ENCODE peak calls at places on chromosomes 7 and 10, in six cellular contexts. I is T-cell, U is KG1, Q is HT-29, O is MCF 10A, F is AG10803. V is an unnamed sample.

GRCh38 chr10:123584419-123584775 is 81.8 kb upstream of the GPR26 start:
- DNase-seq in O (no peak), I (no peak), Q (no peak), U (no peak), F (no peak), V (no peak)

GRCh38 chr10:5168897-5169296 is 16.1 kb downstream of the AKR1C8 start:
- DNase-seq in Q (peak), U (no peak), F (no peak), I (no peak), O (no peak), V (peak)

GRCh38 chr10:49058341-49059255 is 56.7 kb downstream of the VSTM4 start:
- DNase-seq in O (no peak), I (no peak), Q (no peak), U (no peak), F (peak), V (no peak)

GRCh38 chr7:8284606-8285005 is 22.6 kb upstream of the ICA1 start:
- DNase-seq in O (peak), I (no peak), F (no peak), Q (peak), U (no peak), V (no peak)

GRCh38 chr10:28838908-28839307 is 161.6 kb downstream of the BAMBI start:
- DNase-seq in F (no peak), O (peak), Q (no peak), U (no peak), I (no peak), V (no peak)

GRCh38 chr10:133089461-133089800 is 1.7 kb downstream of the ADGRA1 start:
- DNase-seq in F (no peak), Q (no peak), O (no peak), I (no peak), U (no peak), V (no peak)

GRCh38 chr7:52569151-52569550 is 466.3 kb upstream of the POM121L12 start:
- DNase-seq in Q (no peak), F (no peak), O (no peak), I (no peak), U (no peak), V (no peak)

GRCh38 chr10:101938316-101939272 is 95.0 kb upstream of the KCNIP2 start:
- DNase-seq in F (peak), I (no peak), O (peak), U (no peak), Q (peak), V (no peak)

GRCh38 chr10:964988-965417 is 23.2 kb upstream of the GTPBP4 start:
- DNase-seq in U (no peak), O (no peak), I (no peak), Q (no peak), F (no peak), V (peak)

GRCh38 chr10:34981834-34982233 is 108.3 kb downstream of the CUL2 start:
- DNase-seq in U (no peak), Q (no peak), F (no peak), O (no peak), I (no peak), V (no peak)

GRCh38 chr7:35754741-35755140 is 46.1 kb upstream of the SEPTIN7 start:
- DNase-seq in F (no peak), I (no peak), Q (no peak), U (no peak), O (no peak), V (no peak)

GRCh38 chr10:84212015-84212414 is 13.3 kb downstream of the LRIT2 start:
- DNase-seq in F (no peak), U (no peak), I (no peak), Q (no peak), O (no peak), V (no peak)

GRCh38 chr7:107157091-107157490 is 11.7 kb upstream of the HBP1 start:
- DNase-seq in F (no peak), O (peak), I (no peak), Q (no peak), U (no peak), V (no peak)

GRCh38 chr7:27237735-27238334 is 4.8 kb upstream of the EVX1 start:
- DNase-seq in U (no peak), F (peak), O (peak), I (no peak), Q (no peak), V (no peak)

GRCh38 chr7:101201695-101202602 is 1.1 kb upstream of the MOGAT3 start:
- DNase-seq in F (no peak), O (no peak), Q (peak), U (no peak), I (no peak), V (no peak)

GRCh38 chr7:21086688-21087087 is 300.0 kb upstream of the SP8 start:
- DNase-seq in I (no peak), F (no peak), O (peak), Q (peak), U (no peak), V (no peak)

GRCh38 chr7:130277763-130278643 is 11.3 kb downstream of the CPA2 start:
- DNase-seq in F (peak), Q (peak), U (no peak), I (no peak), O (peak), V (no peak)

GRCh38 chr7:51366930-51367613 is 50.5 kb upstream of the COBL start:
- DNase-seq in Q (peak), I (no peak), O (peak), F (peak), U (no peak), V (no peak)

GRCh38 chr7:15920953-15921352 is 234.5 kb upstream of the MEOX2 start:
- DNase-seq in U (no peak), Q (no peak), F (no peak), I (no peak), O (no peak), V (no peak)

GRCh38 chr10:7054915-7055314 is 355.9 kb downstream of the SFMBT2 start:
- DNase-seq in Q (peak), F (no peak), U (no peak), O (peak), I (no peak), V (no peak)

GRCh38 chr10:36555036-36555435 is 570.4 kb upstream of the ANKRD30A start:
- DNase-seq in O (no peak), I (no peak), U (no peak), F (no peak), Q (no peak), V (no peak)

GRCh38 chr7:46356365-46356764 is 435.3 kb upstream of the IGFBP3 start:
- DNase-seq in F (no peak), O (no peak), I (no peak), U (no peak), Q (no peak), V (no peak)

GRCh38 chr10:126921974-126922525 is 16.8 kb downstream of the DOCK1 start:
- DNase-seq in Q (no peak), I (no peak), U (no peak), O (peak), F (peak), V (no peak)

GRCh38 chr10:103833731-103834365 is 21.5 kb downstream of the SH3PXD2A start:
- DNase-seq in Q (peak), O (no peak), U (no peak), I (no peak), F (peak), V (no peak)

GRCh38 chr10:3192856-3193635 is 20.5 kb upstream of the PITRM1 start:
- DNase-seq in O (peak), F (peak), Q (peak), U (peak), I (peak), V (peak)

GRCh38 chr7:65304175-65304574 is 69.5 kb upstream of the ZNF92 start:
- DNase-seq in U (no peak), Q (no peak), F (no peak), I (no peak), O (no peak), V (no peak)

GRCh38 chr7:74498354-74498753 is 44.6 kb downstream of the GTF2IRD1 start:
- DNase-seq in F (no peak), Q (no peak), O (no peak), U (no peak), I (no peak), V (no peak)

GRCh38 chr10:17240617-17241016 is 12.6 kb downstream of the VIM start:
- DNase-seq in I (no peak), U (no peak), F (no peak), O (no peak), Q (no peak), V (no peak)

GRCh38 chr10:123132576-123133477 is 2.9 kb upstream of the HMX3 start:
- DNase-seq in F (peak), O (peak), U (peak), I (peak), Q (peak), V (peak)

GRCh38 chr7:158252837-158253669 is 334.6 kb downstream of the PTPRN2 start:
- DNase-seq in O (no peak), Q (no peak), I (no peak), F (no peak), U (no peak), V (peak)

GRCh38 chr7:100865971-100866720 is 1.0 kb upstream of the TRIP6 start:
- DNase-seq in F (peak), I (no peak), U (no peak), O (peak), Q (peak), V (peak)

GRCh38 chr10:20963721-20964595 is 66.8 kb upstream of the NEBL start:
- DNase-seq in I (no peak), F (no peak), O (no peak), U (no peak), Q (no peak), V (no peak)

V was measured in activated effector memory CD4-positive, alpha-beta T cell treated with anti-CD3 and anti-CD28 coated beads, Interleukin-2, amount 50 U/mL, for 16 hours.